ENCODE peak calls at places on chromosomes 5 and 9, in seven cellular contexts. H is Peyer's patch, Z is upper lobe of right lung, O is ovary, C is RWPE2, R is kidney, K is neural progenitor cell. T is an unnamed sample. For H3K9me3, the result is how much of the 10 kb centered on the place peaks cover.

GRCh38 chr5:117095803-117096332 is 521.2 kb upstream of the SEMA6A start:
- DNase-seq in H (no peak), Z (no peak), O (no peak), C (no peak), R (no peak), K (peak), T (no peak)

GRCh38 chr9:84136119-84136868 is 155.7 kb downstream of the RMI1 start:
- DNase-seq in H (no peak), Z (no peak), O (no peak), C (no peak), R (no peak), K (no peak), T (no peak)

GRCh38 chr5:174533127-174533453 is 191.3 kb upstream of the MSX2 start:
- DNase-seq in H (no peak), Z (no peak), O (no peak), C (no peak), R (no peak), K (no peak), T (no peak)

GRCh38 chr5:175878021-175878420 is 6.6 kb downstream of the CPLX2 start:
- DNase-seq in H (no peak), Z (no peak), O (no peak), C (no peak), R (no peak), K (no peak), T (no peak)

GRCh38 chr9:82418334-82418733 is 429.8 kb downstream of the SPATA31D1 start:
- DNase-seq in H (no peak), Z (no peak), O (no peak), C (no peak), R (no peak), K (no peak), T (no peak)

GRCh38 chr5:95178046-95178651 is 106.7 kb downstream of the MCTP1 start:
- DNase-seq in H (no peak), Z (no peak), O (no peak), C (no peak), R (no peak), K (peak), T (no peak)

GRCh38 chr9:80004687-80005086 is 432.9 kb downstream of the TLE4 start:
- DNase-seq in H (no peak), Z (no peak), O (no peak), C (no peak), R (no peak), K (no peak), T (no peak)

GRCh38 chr9:25025686-25026085 is 480.0 kb upstream of the IZUMO3 start:
- DNase-seq in H (no peak), Z (peak), O (no peak), C (no peak), R (peak), K (no peak), T (no peak)

GRCh38 chr9:137353223-137354152 is 51.4 kb upstream of the NRARP start:
- DNase-seq in H (no peak), Z (peak), O (no peak), C (no peak), R (peak), K (no peak), T (peak)

GRCh38 chr5:69265931-69266330 is 31.2 kb downstream of the CDK7 start:
- DNase-seq in H (no peak), Z (no peak), O (no peak), C (no peak), R (no peak), K (peak), T (peak)

GRCh38 chr5:107966216-107966615 is 295.5 kb upstream of the EFNA5 start:
- DNase-seq in H (no peak), Z (no peak), O (no peak), C (no peak), R (no peak), K (no peak), T (no peak)

GRCh38 chr5:17891881-17892280 is 257.6 kb downstream of the TAF11L14 start:
- DNase-seq in H (no peak), Z (no peak), O (no peak), C (no peak), R (no peak), K (no peak), T (no peak)

GRCh38 chr5:17898766-17899165 is 264.5 kb downstream of the TAF11L14 start:
- DNase-seq in H (no peak), Z (no peak), O (no peak), C (no peak), R (no peak), K (no peak), T (no peak)

GRCh38 chr5:17897776-17898175 is 263.5 kb downstream of the TAF11L14 start:
- DNase-seq in H (no peak), Z (no peak), O (no peak), C (no peak), R (no peak), K (no peak), T (no peak)

GRCh38 chr5:17895296-17896058 is 261.2 kb downstream of the TAF11L14 start:
- DNase-seq in H (no peak), Z (no peak), O (no peak), C (no peak), R (no peak), K (no peak), T (no peak)

DNA sequence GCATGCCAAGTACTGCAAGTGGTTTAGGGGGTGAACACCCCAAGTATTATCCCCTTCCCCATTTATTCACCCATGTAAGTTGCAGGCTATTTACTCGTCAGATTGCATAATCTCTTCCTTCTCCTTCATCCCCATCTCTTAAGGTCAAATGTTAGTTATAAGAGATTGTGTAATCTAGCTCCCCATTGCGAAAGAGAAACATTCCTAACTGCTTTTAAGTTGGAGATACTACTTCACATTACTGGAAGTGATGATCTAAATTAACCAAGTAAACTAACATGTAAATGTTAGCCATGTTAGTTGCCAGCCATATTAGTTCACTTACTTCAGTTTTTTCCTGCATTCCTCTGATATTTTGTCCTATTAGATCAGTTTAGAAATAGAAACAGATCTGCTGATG is 262.3 kb downstream of the TAF11L14 start:
- DNase-seq in H (no peak), Z (no peak), O (no peak), C (no peak), R (no peak), K (no peak), T (no peak)
- H3K9me3 ChIP-seq in H (under half), Z (under half), O (under half), C (under half), R (under half), K (under half), T (under half)

GRCh38 chr9:74555625-74556024 is 58.5 kb downstream of the RORB start:
- DNase-seq in H (no peak), Z (no peak), O (no peak), C (no peak), R (no peak), K (no peak), T (no peak)

GRCh38 chr9:74557577-74557976 is 60.4 kb downstream of the RORB start:
- DNase-seq in H (no peak), Z (no peak), O (no peak), C (no peak), R (no peak), K (no peak), T (no peak)

GRCh38 chr9:74551266-74551665 is 54.1 kb downstream of the RORB start:
- DNase-seq in H (no peak), Z (no peak), O (no peak), C (no peak), R (no peak), K (no peak), T (no peak)

GRCh38 chr9:74555015-74555414 is 57.9 kb downstream of the RORB start:
- DNase-seq in H (no peak), Z (no peak), O (no peak), C (no peak), R (no peak), K (no peak), T (no peak)

DNA sequence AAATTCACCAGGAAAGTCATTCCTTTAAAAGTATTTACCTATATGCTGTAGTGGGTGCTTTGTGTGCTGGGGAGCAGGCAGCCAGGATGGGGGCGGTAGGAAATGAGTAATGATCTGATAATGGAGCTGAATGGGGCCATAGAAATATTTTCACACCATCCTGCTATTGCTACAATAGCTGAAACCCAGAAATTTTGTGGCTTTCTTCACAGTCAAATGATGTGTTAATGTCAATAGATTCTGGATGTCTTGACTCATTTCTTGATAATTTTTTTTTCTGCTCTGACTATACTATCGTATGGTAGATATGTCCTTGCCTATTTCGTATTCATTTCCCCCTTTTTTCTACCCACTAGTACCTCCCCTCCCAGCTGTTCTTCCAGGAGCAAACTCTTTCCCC is 59.5 kb downstream of the RORB start:
- DNase-seq in H (no peak), Z (no peak), O (no peak), C (no peak), R (no peak), K (no peak), T (no peak)
- TF ChIP-seq CTCF in H (no peak), Z (no peak), O (no peak), C (no peak), R (no peak), K (no peak), T (no peak)

GRCh38 chr9:87271696-87272477 is 225.8 kb upstream of the DAPK1 start:
- DNase-seq in H (no peak), Z (no peak), O (no peak), C (no peak), R (no peak), K (no peak), T (no peak)
- H3K9me3 ChIP-seq in H (under half), Z (under half), O (under half), C (under half), R (under half), K (under half), T (under half)

GRCh38 chr5:160970605-160971191 is 118.7 kb upstream of the ATP10B start:
- DNase-seq in H (no peak), Z (no peak), O (no peak), C (no peak), R (no peak), K (peak), T (no peak)
- TF ChIP-seq CTCF in H (no peak), Z (no peak), O (no peak), C (peak), R (peak), K (peak), T (peak)

DNA sequence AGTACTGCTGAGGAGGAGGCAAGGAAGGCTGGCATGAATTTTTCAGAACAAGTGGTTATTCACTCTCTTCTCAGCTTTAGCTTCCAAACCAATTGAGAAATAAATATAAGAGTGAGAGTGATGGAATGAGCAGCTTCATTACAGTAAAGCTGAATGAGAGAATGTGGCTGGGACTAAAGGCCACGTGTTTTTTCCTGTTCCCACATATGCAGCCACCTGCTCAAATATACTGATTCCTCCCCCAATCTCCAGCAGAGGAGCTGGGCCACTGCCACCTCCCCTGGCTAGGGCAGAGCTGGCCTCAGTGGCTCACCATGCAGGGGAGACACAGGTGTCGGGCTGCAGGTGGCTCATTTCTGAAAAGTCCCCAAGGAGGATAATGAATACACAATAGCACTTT is 1505.3 kb upstream of the WWC1 start:
- DNase-seq in H (no peak), Z (no peak), O (no peak), C (no peak), R (no peak), K (no peak), T (no peak)
- H3K9me3 ChIP-seq in H (under half), Z (under half), O (under half), C (under half), R (under half), K (under half), T (under half)

DNA sequence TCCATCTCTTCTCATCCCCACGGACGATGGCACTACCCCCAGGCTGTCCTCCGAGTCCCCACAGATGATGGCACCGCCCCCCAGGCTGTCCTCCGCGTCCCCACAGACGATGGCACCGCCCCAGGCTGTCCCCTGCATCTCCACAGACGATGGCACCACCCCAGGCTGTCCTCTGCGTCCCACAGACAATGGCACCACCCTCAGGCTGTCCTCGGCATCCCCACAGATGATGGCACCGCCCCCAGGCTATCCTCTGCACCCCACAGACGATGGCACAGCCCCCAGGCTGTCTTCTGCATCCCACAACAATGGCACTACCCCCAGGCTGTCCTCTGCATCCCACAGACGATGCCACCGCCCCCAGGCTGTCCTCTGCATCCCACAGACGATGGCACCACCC is 57.4 kb upstream of the PTCH1 start:
- DNase-seq in H (no peak), Z (no peak), O (no peak), C (no peak), R (no peak), K (no peak), T (no peak)
- TF ChIP-seq CTCF in H (no peak), Z (peak), O (no peak), C (no peak), R (no peak), K (no peak), T (no peak)